ENCODE peak calls at places on chromosome 12, in six cellular contexts. One of them, this sample, is unnamed.

GRCh38 chr12:4894019-4894418 is 15.7 kb upstream of the KCNA1 start:
- DNase-seq in activated naive CD4-positive, alpha-beta T cell: no peak
- DNase-seq in T-helper 2 cell: no peak
- DNase-seq in activated CD4-positive, alpha-beta T cell treated with anti-CD3 and anti-CD28 coated beads for 24 hours: no peak
- DNase-seq in A673: no peak
- DNase-seq in caudate nucleus: no peak
- DNase-seq in this sample: no peak

GRCh38 chr12:106360400-106360994 is 2.9 kb downstream of the POLR3B start:
- DNase-seq in activated CD4-positive, alpha-beta T cell treated with anti-CD3 and anti-CD28 coated beads for 24 hours: no peak
- DNase-seq in T-helper 2 cell: no peak
- DNase-seq in caudate nucleus: no peak
- DNase-seq in activated naive CD4-positive, alpha-beta T cell: no peak
- DNase-seq in A673: no peak
- DNase-seq in this sample: no peak

GRCh38 chr12:91111366-91112321 is at the start of gene LUM:
- DNase-seq in A673: no peak
- DNase-seq in T-helper 2 cell: no peak
- DNase-seq in activated naive CD4-positive, alpha-beta T cell: no peak
- DNase-seq in caudate nucleus: no peak
- DNase-seq in activated CD4-positive, alpha-beta T cell treated with anti-CD3 and anti-CD28 coated beads for 24 hours: no peak
- DNase-seq in this sample: no peak

GRCh38 chr12:114625294-114625851 is 58.6 kb downstream of the TBX3 start:
- DNase-seq in caudate nucleus: no peak
- DNase-seq in T-helper 2 cell: peak
- DNase-seq in activated naive CD4-positive, alpha-beta T cell: no peak
- DNase-seq in A673: peak
- DNase-seq in activated CD4-positive, alpha-beta T cell treated with anti-CD3 and anti-CD28 coated beads for 24 hours: peak
- DNase-seq in this sample: no peak

GRCh38 chr12:44157359-44157758 is 321.5 kb downstream of the TMEM117 start:
- DNase-seq in A673: no peak
- DNase-seq in T-helper 2 cell: no peak
- DNase-seq in caudate nucleus: no peak
- DNase-seq in activated CD4-positive, alpha-beta T cell treated with anti-CD3 and anti-CD28 coated beads for 24 hours: no peak
- DNase-seq in activated naive CD4-positive, alpha-beta T cell: no peak
- DNase-seq in this sample: no peak

GRCh38 chr12:92462049-92462448 is 240.7 kb upstream of the PLEKHG7 start:
- DNase-seq in caudate nucleus: no peak
- DNase-seq in activated naive CD4-positive, alpha-beta T cell: no peak
- DNase-seq in A673: no peak
- DNase-seq in T-helper 2 cell: peak
- DNase-seq in activated CD4-positive, alpha-beta T cell treated with anti-CD3 and anti-CD28 coated beads for 24 hours: no peak
- DNase-seq in this sample: no peak

GRCh38 chr12:89324437-89324836 is 27.9 kb downstream of the DUSP6 start:
- DNase-seq in activated CD4-positive, alpha-beta T cell treated with anti-CD3 and anti-CD28 coated beads for 24 hours: no peak
- DNase-seq in A673: no peak
- DNase-seq in caudate nucleus: no peak
- DNase-seq in activated naive CD4-positive, alpha-beta T cell: no peak
- DNase-seq in T-helper 2 cell: no peak
- DNase-seq in this sample: no peak

GRCh38 chr12:91274886-91275285 is 92.3 kb upstream of the DCN start:
- DNase-seq in T-helper 2 cell: no peak
- DNase-seq in activated naive CD4-positive, alpha-beta T cell: no peak
- DNase-seq in activated CD4-positive, alpha-beta T cell treated with anti-CD3 and anti-CD28 coated beads for 24 hours: no peak
- DNase-seq in A673: no peak
- DNase-seq in caudate nucleus: no peak
- DNase-seq in this sample: no peak

GRCh38 chr12:49503674-49504180 is 35.1 kb upstream of the KCNH3 start:
- DNase-seq in T-helper 2 cell: no peak
- DNase-seq in activated CD4-positive, alpha-beta T cell treated with anti-CD3 and anti-CD28 coated beads for 24 hours: no peak
- DNase-seq in A673: peak
- DNase-seq in activated naive CD4-positive, alpha-beta T cell: no peak
- DNase-seq in caudate nucleus: no peak
- DNase-seq in this sample: no peak